ENCODE peak calls at places on chromosomes 4 and X, in six cellular contexts. D is K562, F is SK-N-SH, N is HepG2, Y is GM12878, G is HCT116. X is an unnamed sample.

GRCh38 chrX:77447339-77448149 is at the start of gene FGF16:
- DNase-seq in D (no peak), F (peak; percentile 45), N (no peak), Y (no peak), G (no peak), X (no peak)

GRCh38 chr4:15961778-15962510 is 1.0 kb downstream of the FGFBP2 start:
- DNase-seq in D (no peak), F (no peak), N (no peak), Y (no peak), G (no peak), X (no peak)

GRCh38 chr4:169369634-169370033 is 98.9 kb upstream of the SH3RF1 start:
- DNase-seq in D (no peak), F (no peak), N (peak; percentile 11), Y (no peak), G (no peak), X (no peak)

GRCh38 chrX:49187028-49187394 is 838 bp upstream of the PRICKLE3 start:
- DNase-seq in D (no peak), F (no peak), N (no peak), Y (no peak), G (no peak), X (no peak)

GRCh38 chr4:5050520-5050955 is 742 bp upstream of the STK32B start:
- DNase-seq in D (peak; percentile 62), F (peak; percentile 88), N (peak; percentile 46), Y (no peak), G (peak; percentile 34), X (peak; percentile 81)

GRCh38 chrX:152912121-152912520 is 14.3 kb downstream of the ZNF185 start:
- DNase-seq in D (peak; percentile 40), F (no peak), N (no peak), Y (no peak), G (no peak), X (no peak)

GRCh38 chrX:9659571-9660195 is 106.0 kb downstream of the GPR143 start:
- DNase-seq in D (no peak), F (no peak), N (no peak), Y (no peak), G (no peak), X (no peak)

GRCh38 chr4:174713821-174714220 is 115.2 kb downstream of the GLRA3 start:
- DNase-seq in D (no peak), F (no peak), N (no peak), Y (no peak), G (no peak), X (no peak)

GRCh38 chr4:63528592-63528991 is 880.7 kb downstream of the TECRL start:
- DNase-seq in D (no peak), F (no peak), N (no peak), Y (no peak), G (no peak), X (peak; percentile 13)

GRCh38 chrX:118935352-118935751 is 39.1 kb upstream of the LONRF3 start:
- DNase-seq in D (no peak), F (no peak), N (no peak), Y (no peak), G (no peak), X (no peak)

GRCh38 chr4:124060261-124060918 is 652.1 kb downstream of the ANKRD50 start:
- DNase-seq in D (no peak), F (peak; percentile 11), N (no peak), Y (peak; percentile 1), G (no peak), X (no peak)

GRCh38 chr4:38601244-38601915 is 62.6 kb upstream of the KLF3 start:
- DNase-seq in D (no peak), F (no peak), N (peak; percentile 49), Y (no peak), G (no peak), X (no peak)

GRCh38 chr4:148998719-148999118 is 556.5 kb upstream of the NR3C2 start:
- DNase-seq in D (no peak), F (peak; percentile 1), N (peak; percentile 4), Y (no peak), G (peak; percentile 24), X (peak; percentile 54)

GRCh38 chr4:142818009-142818408 is 28.1 kb downstream of the INPP4B start:
- DNase-seq in D (no peak), F (no peak), N (no peak), Y (no peak), G (peak; percentile 57), X (no peak)

GRCh38 chr4:2243682-2244380 is 1.9 kb upstream of the HAUS3 start:
- DNase-seq in D (no peak), F (peak; percentile 72), N (peak; percentile 18), Y (no peak), G (no peak), X (no peak)

GRCh38 chr4:138510053-138510452 is 267.9 kb upstream of the SLC7A11 start:
- DNase-seq in D (no peak), F (no peak), N (no peak), Y (no peak), G (no peak), X (no peak)

DNA sequence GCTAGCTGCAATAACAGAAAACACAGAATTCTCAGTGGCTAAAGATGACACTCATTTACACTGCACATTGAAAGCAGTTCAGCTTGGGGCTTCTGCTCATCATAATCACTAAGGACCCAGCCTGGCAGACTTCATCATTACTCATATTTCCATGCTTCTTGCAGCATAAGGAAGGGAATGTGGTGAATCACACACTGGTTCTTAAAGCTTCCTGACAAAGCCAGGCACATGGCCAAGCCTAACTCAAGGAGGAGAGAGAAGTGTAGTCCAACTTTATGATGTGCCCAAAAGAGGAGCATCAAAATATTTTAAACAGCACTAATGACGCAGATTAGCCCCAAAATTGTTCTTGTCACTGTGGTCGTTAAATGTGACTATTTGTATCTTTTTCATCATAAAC is 186.6 kb downstream of the BANK1 start:
- DNase-seq in D (no peak), F (no peak), N (no peak), Y (no peak), G (peak; percentile 92), X (peak; percentile 49)
- TF ChIP-seq JUND in D (no peak), F (peak; percentile 91), N (no peak), Y (no peak), G (peak; percentile 88), X (no peak)

GRCh38 chrX:129739591-129739990 is 812 bp downstream of the XPNPEP2 start:
- DNase-seq in D (no peak), F (no peak), N (no peak), Y (no peak), G (no peak), X (no peak)

GRCh38 chrX:129738466-129739308 is at the start of gene XPNPEP2:
- DNase-seq in D (no peak), F (peak; percentile 79), N (no peak), Y (no peak), G (no peak), X (no peak)

GRCh38 chrX:129743835-129744234 is 5.1 kb downstream of the XPNPEP2 start:
- DNase-seq in D (no peak), F (no peak), N (no peak), Y (no peak), G (no peak), X (no peak)

GRCh38 chrX:129744881-129745321 is 6.1 kb downstream of the XPNPEP2 start:
- DNase-seq in D (no peak), F (no peak), N (no peak), Y (no peak), G (no peak), X (no peak)

DNA sequence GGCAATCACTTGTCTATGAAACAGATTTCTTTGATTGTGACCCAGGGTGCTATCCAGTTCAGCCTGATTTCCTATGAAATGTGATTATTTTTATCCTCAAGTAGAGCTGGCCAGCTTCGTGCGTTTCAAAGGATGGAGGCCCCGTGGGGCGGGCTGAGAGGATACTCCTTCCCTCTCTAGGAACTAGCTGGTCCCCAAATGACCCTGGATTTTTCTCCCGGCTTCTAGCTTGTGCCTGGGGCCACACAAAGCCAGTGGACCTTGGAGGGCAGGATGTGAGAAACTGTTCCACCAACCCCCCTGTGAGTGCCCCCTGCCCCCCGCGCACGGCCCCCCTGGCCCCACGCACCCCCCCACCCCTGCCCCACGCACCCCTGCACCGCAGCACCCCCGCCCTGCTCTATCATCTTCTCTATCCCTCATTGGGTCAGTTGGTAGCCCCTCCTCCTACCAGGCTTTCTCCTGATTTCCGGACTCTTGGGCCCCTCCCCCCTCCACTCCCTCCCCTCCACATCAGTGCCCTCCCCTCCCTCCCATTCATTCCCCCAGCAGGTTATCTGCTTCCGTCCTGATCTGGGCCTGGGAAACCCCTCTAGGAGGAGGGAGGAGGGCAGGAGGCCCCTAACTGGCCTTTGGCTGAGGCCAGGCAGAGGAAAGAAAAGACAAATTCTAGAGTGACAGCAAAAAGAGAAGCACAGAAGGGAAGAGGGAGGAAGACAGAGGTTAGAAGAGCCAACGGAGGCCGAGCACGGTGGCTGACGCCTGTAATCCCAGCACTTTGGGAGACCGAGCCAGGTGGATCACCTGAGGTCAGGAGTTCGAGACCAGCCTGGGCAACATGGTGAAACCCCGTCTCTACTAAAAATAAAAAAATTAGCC is 3.3 kb downstream of the XPNPEP2 start:
- DNase-seq in D (peak; percentile 70), F (peak; percentile 81), N (no peak), Y (no peak), G (no peak), X (no peak)
- TF ChIP-seq JUND in D (no peak), F (no peak), N (no peak), Y (no peak), G (no peak), X (no peak)

GRCh38 chrX:150940844-150941495 is 42.2 kb upstream of the HMGB3 start:
- DNase-seq in D (no peak), F (no peak), N (no peak), Y (no peak), G (no peak), X (no peak)

GRCh38 chrX:150944233-150944632 is 38.9 kb upstream of the HMGB3 start:
- DNase-seq in D (no peak), F (no peak), N (no peak), Y (no peak), G (no peak), X (no peak)

GRCh38 chrX:150941580-150941979 is 41.6 kb upstream of the HMGB3 start:
- DNase-seq in D (peak; percentile 45), F (no peak), N (no peak), Y (no peak), G (no peak), X (no peak)

DNA sequence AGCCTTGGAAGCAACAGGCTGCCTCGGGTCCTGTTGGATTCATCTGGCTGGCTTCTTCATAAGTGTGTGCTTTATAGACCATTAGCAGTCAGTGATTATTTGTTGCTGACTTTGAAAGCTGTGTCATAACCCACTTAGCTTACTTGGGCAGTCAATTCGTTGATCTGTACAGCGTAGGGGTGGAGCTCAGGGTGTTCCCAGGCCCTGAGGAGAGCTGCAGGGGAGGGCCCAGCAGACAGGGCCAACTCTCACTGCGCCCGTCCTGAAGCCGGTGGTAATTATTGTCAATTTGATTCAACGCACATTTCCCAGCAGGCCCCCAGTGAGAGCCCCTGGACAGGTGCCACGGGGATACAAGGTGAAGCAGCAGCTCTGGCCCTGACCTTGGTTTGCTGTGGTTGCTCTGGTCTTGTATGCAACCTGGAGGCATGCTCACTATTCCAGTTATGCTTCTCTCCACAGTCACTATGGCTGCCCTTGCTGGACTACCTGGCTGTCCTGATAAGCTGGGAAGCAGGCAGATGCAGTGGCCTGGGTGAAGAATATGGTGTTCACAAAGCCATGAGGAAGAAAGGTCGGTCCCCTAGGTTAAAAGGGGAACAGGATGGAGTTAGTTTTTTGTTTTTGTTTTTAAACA is 40.1 kb upstream of the HMGB3 start:
- DNase-seq in D (peak; percentile 33), F (no peak), N (no peak), Y (no peak), G (no peak), X (no peak)
- TF ChIP-seq JUND in D (no peak), F (no peak), N (no peak), Y (no peak), G (no peak), X (no peak)

DNA sequence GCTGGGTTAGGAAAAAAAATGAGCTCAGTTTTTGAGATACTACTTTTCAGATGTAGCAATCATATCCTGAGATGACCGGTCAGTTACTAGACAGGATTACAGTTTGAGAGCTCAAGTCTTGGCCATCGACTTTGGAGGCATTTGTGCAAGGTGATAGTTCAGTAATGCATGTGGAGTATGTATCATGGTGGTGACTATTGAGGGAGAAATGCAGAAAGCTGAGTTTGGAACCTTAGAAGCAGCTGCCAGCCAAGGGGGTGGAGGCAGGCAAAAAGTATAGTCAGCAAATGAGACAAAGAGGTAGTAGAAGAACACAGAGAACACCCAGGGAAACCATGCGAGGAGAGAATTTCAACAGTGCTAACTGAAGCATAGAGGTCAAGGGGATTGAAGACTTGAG is 48.7 kb upstream of the SLC4A4 start:
- DNase-seq in D (no peak), F (no peak), N (no peak), Y (no peak), G (no peak), X (no peak)
- TF ChIP-seq JUND in D (no peak), F (no peak), N (no peak), Y (no peak), G (no peak), X (no peak)

X was measured in T47D.